ENCODE peak calls at places on chromosomes 5 and 9, in six cellular contexts. V, N, C, J, M and P are unnamed samples.

GRCh38 chr9:2480255-2480837 is 141.2 kb upstream of the VLDLR start:
- DNase-seq in V (no peak), N (no peak), C (no peak), J (no peak), M (no peak), P (no peak)

GRCh38 chr9:97854696-97855485 is 1.9 kb downstream of the FOXE1 start:
- DNase-seq in V (no peak), N (no peak), C (no peak), J (no peak), M (no peak), P (no peak)

GRCh38 chr5:54904425-54904824 is 81.0 kb downstream of the ESM1 start:
- DNase-seq in V (no peak), N (peak), C (peak), J (peak), M (peak), P (peak)

GRCh38 chr9:97600531-97601227 is 32.5 kb downstream of the TSTD2 start:
- DNase-seq in V (no peak), N (no peak), C (no peak), J (no peak), M (no peak), P (no peak)

GRCh38 chr5:68288756-68289134 is 73.2 kb downstream of the PIK3R1 start:
- DNase-seq in V (no peak), N (peak), C (no peak), J (no peak), M (peak), P (no peak)

GRCh38 chr5:10724799-10725507 is 36.1 kb downstream of the DAP start:
- DNase-seq in V (no peak), N (peak), C (peak), J (peak), M (peak), P (no peak)

GRCh38 chr9:129320575-129321311 is 142.7 kb upstream of the IER5L start:
- DNase-seq in V (no peak), N (peak), C (peak), J (peak), M (peak), P (peak)

GRCh38 chr9:98678244-98678842 is 30.4 kb downstream of the GABBR2 start:
- DNase-seq in V (no peak), N (peak), C (peak), J (peak), M (peak), P (no peak)

GRCh38 chr9:36332006-36332405 is 68.1 kb downstream of the RNF38 start:
- DNase-seq in V (no peak), N (no peak), C (no peak), J (no peak), M (peak), P (no peak)

GRCh38 chr9:105957830-105958229 is 263.5 kb downstream of the TMEM38B start:
- DNase-seq in V (no peak), N (no peak), C (no peak), J (no peak), M (peak), P (no peak)

GRCh38 chr5:634191-634590 is 22.1 kb downstream of the CEP72 start:
- DNase-seq in V (no peak), N (no peak), C (no peak), J (no peak), M (no peak), P (no peak)

DNA sequence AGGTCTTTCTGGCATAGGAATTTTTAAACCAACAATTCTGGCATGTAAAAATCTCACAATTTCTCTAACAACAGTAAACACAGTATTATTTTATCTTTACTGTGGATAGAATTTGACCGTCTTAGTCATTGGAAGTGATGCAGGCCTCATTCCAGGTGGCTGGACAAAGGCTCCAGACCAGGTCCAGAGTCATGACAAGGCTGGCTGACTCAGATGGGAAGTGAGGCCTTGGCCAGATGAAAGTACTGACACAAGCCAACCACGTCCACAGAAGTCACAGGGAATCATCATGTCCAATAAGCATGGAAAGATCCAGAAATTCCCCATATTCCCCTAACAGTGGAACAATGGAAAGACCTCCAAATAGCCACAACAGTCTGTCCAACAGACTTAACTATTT is 12.4 kb downstream of the SPOCK1 start:
- DNase-seq in V (no peak), N (no peak), C (peak), J (no peak), M (peak), P (no peak)
- TF ChIP-seq EZH2 in V (no peak), N (no peak), C (no peak), J (no peak), M (no peak), P (no peak)

GRCh38 chr5:163566678-163567077 is 61.3 kb downstream of the MAT2B start:
- DNase-seq in V (no peak), N (no peak), C (peak), J (no peak), M (no peak), P (no peak)

GRCh38 chr5:163565492-163565891 is 60.1 kb downstream of the MAT2B start:
- DNase-seq in V (no peak), N (no peak), C (no peak), J (no peak), M (peak), P (no peak)

GRCh38 chr5:163564321-163564924 is 59.0 kb downstream of the MAT2B start:
- DNase-seq in V (peak), N (peak), C (peak), J (peak), M (peak), P (peak)

GRCh38 chr5:163567811-163568210 is 62.4 kb downstream of the MAT2B start:
- DNase-seq in V (no peak), N (no peak), C (no peak), J (no peak), M (no peak), P (no peak)

DNA sequence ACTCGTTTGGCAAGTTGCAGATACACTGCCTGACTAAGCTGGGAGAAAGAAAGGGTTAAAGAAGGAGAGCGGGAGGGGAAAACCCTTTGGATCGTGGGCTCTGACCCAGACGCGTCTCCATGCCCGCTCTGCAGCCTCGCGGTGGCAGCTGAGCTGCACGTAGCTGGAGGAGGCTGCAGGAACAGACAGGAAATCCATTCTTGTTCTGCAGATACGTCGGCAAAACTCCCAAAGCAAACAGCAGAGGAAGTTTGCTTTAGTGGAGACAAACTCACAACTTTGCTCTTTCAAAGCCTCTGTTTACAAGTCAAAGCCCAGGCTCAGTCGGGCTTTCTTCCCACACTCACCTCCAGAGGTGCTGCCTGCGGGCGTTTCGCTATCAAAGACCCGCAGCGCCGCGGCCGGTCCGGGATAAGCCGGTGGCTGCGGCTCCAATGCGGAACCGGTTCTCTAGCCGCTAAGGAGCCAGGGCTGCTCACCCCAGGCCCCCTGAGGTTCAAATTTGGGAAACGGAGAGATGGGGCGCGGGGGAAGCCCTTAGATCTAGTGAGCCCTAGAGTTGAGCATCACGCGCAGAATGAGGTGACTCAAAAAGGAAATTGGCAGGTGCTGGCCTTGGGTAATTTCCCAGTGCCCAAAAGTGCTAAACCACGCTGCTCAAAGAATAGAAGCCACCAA is 60.7 kb downstream of the MAT2B start:
- DNase-seq in V (no peak), N (no peak), C (peak), J (peak), M (peak), P (no peak)
- H3K4me3 ChIP-seq in V (peak), N (no peak), C (peak), J (peak), M (peak), P (no peak)

DNA sequence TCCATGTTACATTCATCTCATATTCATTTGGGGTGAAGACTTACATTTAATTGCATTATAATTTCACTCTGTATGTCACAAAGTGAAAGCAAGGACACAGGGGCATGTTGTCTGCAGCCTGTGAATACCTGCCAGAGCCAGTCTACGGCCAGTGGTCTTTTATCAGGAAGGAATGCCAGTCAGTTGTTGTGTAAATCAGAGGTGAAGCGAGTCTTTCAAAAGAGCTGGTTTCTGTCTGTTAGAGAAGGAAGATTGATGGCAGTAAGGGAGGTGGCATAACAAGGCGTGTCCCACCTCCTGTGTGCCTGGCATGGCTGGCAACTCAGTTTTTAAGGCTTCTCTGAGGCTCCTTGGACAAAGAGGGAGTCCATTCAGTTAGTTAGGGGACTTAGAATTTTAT is 18.1 kb upstream of the SYK start:
- DNase-seq in V (no peak), N (no peak), C (no peak), J (no peak), M (no peak), P (no peak)
- H3K9ac ChIP-seq in V (no peak), N (no peak), C (no peak), J (no peak), M (no peak), P (no peak)

DNA sequence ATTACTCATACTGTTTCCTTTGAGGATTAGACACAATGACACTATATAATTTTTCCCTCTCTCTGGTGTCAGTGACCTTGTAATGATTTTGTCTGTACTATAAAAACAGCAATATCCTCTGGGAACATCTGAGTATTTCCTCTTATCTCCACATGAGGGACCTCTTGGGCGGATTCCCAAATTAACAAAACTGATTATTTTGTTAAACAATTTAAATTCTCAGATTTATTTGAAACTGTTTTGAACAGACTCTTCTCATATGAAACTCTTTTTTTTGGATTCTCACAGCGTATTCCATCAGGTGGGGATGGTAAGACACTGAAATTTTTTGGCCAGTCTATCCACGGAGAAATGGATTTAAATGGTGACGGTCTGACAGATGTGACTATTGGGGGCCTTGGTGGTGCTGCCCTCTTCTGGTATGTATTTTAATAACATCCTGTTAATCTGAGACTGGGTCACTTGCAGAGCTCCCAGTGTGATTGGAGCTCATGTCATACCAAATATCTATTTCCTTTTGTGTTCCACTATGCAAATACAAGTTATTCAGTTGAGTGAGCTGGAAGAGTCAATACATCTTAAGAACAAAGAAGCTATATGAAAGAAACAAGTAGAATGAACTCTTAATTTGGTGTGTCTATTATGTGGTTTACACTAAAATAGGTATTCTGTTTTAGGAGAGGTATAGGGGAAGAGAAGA is 73.8 kb upstream of the ITGA2 start:
- DNase-seq in V (peak), N (peak), C (peak), J (peak), M (peak), P (peak)
- TF ChIP-seq EZH2 in V (no peak), N (no peak), C (no peak), J (no peak), M (no peak), P (no peak)

GRCh38 chr9:16869140-16869903 is 1.1 kb downstream of the BNC2 start:
- DNase-seq in V (no peak), N (no peak), C (no peak), J (peak), M (peak), P (no peak)
- H3K4me3 ChIP-seq in V (peak), N (no peak), C (peak), J (peak), M (peak), P (peak)

DNA sequence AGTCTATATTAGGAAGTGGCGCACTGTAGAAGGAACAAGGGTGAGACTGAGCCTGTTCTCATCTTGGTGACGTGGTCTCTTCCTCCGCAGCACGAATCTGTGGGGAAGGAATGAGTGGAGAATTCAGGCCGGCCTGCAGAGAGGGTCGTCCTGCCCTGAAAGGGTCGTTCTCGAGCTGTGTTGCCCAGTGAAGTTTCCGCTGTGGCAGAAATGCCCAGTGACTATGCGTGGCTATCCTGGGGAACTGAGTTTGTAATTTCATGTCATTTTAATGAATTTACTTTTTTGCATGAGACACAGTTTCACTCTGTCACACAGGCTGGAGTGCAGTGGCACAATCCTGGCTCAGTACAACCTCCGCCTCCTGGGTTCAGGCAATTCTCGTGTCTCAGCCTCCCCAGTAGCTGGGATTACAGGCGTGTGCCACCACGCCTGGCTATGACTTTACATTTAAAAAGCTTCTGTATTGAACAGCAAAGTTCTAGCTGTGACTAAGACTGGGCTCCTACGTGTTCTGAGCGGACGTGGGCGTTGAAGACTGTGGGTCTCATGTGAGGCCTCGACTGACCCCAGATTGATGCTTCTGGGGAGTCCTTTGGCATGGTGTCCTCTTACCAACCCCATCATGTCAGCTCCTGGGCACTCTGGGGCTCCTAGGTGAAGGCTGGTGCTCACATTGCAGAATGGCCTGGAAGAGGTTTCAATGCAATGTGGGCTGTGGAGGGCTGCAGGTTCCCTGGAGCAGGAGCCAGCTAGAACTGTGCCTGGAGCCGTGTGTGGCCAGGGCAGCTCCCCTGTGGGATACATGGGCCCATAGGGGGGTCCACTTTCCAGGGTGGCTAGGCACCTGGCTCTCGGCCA is 29.4 kb downstream of the SLC25A25 start:
- DNase-seq in V (no peak), N (no peak), C (no peak), J (no peak), M (no peak), P (no peak)
- H3K9ac ChIP-seq in V (peak), N (peak), C (peak), J (peak), M (no peak), P (peak)

DNA sequence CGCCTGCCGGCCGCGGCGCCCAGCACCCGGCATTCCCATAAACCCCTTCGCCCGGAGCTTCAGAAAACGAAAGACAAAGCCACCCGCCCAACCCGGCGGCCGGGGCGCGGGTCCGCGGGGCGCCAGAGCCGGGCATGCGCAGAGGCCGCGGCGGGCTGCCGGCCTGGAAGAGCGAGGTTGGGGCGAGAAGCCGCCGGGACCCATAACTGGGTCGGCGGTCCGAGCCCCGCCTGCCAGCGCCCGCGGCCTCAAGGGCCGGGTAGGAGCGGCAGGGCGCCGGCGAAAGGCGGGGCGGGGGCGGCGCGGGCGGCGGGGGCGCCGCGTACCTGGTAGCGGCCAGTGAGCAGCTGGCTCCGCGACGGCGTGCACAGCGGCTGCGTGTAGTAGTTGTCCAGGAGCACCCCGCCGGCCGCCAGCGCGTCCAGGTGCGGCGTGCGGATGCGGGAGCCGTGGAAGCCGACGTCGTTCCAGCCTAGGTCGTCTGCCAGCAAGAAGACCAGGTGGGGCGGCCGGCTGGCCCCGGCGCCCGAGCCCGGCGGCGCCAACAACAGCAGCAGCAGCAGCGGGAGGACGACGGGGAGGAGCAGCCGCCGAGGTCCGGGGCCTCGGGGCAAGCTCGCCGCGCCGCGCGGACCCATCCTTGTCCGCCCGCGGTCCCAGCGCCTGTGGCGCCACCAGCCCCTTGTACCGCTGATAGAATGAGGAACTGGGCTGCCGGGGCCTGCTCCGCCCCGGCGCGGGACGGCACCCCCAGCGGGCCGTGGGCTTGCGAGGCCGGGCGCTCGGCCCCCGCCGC is at the start of gene ARSB:
- DNase-seq in V (no peak), N (peak), C (peak), J (peak), M (peak), P (no peak)
- TF ChIP-seq EZH2 in V (no peak), N (no peak), C (no peak), J (no peak), M (no peak), P (no peak)

DNA sequence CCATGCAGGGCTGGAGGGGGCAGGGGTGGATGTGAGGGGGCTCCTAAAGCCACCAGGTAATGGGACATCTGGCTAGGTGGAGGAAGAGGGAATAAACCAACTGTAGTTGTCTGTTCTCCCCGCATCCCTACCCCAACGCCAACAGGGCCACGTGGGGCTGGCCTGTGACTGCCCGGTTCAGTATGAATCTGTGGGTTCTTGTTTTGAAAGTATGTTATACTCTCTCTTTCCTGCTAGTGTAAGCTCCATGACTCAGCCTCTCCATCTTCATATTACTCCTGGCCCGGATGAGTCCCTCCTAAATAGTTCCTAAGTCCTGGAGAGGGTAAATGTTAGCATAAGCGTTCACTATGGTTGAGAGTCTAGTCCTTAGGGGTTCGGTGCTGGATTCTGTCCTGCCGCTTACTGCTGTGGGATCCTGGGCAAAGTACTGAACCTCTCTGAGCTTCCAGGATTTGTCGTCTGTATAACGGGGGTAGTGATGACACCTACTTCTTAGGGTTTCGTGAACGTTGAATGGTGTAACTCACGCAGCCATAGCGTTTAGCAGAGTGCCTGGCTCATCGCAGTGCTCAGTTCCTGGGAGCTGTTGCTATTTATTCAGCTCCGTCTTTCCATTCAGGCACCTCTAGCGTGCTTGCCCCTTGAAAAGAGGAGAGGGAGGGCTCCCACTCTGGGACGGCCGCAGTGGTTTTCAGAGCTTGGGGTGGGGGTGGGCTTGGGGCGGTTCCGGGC is 28.8 kb downstream of the LHX2 start:
- DNase-seq in V (no peak), N (no peak), C (no peak), J (no peak), M (no peak), P (no peak)
- H3K4me3 ChIP-seq in V (no peak), N (no peak), C (peak), J (peak), M (no peak), P (no peak)